ENCODE peak calls at places on chromosomes 11 and 22, in ten cellular contexts. K is A673; Z is HL-60; I is HTR-8/SVneo; X is activated naive CD8-positive, alpha-beta T cell treated with anti-CD3 and anti-CD28 coated beads for 36 hours; E is NCI-H146; S is AG10803; V is PC-3; D is IMR-90; G is skeletal muscle cell. P is an unnamed sample.

GRCh38 chr11:36469881-36470802 is 39.9 kb downstream of the TRAF6 start:
- DNase-seq in K (peak; percentile 54), Z (no peak), I (no peak), X (no peak), E (no peak), S (peak; percentile 52), V (peak; percentile 29), D (peak; percentile 74), G (peak; percentile 65), P (no peak)

GRCh38 chr11:44570411-44571155 is 5.1 kb downstream of the CD82 start:
- DNase-seq in K (no peak), Z (no peak), I (no peak), X (no peak), E (no peak), S (no peak), V (no peak), D (no peak), G (no peak), P (no peak)

GRCh38 chr11:45319077-45319476 is 32.9 kb upstream of the SYT13 start:
- DNase-seq in K (no peak), Z (no peak), I (no peak), X (no peak), E (no peak), S (no peak), V (no peak), D (no peak), G (no peak), P (no peak)

GRCh38 chr22:18156878-18157713 is 7.1 kb downstream of the USP18 start:
- DNase-seq in K (peak; percentile 83), Z (no peak), I (peak; percentile 89), X (peak; percentile 34), E (peak; percentile 55), S (peak; percentile 99), V (peak; percentile 86), D (peak; percentile 99), G (peak; percentile 96), P (peak; percentile 70)

GRCh38 chr11:93028959-93029536 is 59.6 kb downstream of the MTNR1B start:
- DNase-seq in K (no peak), Z (no peak), I (no peak), X (no peak), E (no peak), S (no peak), V (no peak), D (no peak), G (no peak), P (no peak)

GRCh38 chr11:16605440-16605970 is 132.9 kb upstream of the C11orf58 start:
- DNase-seq in K (peak; percentile 69), Z (no peak), I (no peak), X (no peak), E (no peak), S (no peak), V (no peak), D (peak; percentile 44), G (no peak), P (no peak)

GRCh38 chr11:109041876-109042275 is 377.0 kb downstream of the DDX10 start:
- DNase-seq in K (no peak), Z (no peak), I (no peak), X (no peak), E (no peak), S (no peak), V (no peak), D (peak; percentile 46), G (no peak), P (no peak)

GRCh38 chr11:43359432-43359818 is 705 bp downstream of the TTC17 start:
- DNase-seq in K (peak; percentile 65), Z (no peak), I (peak; percentile 25), X (peak; percentile 49), E (peak; percentile 52), S (peak; percentile 26), V (peak; percentile 23), D (peak; percentile 28), G (no peak), P (peak; percentile 33)

GRCh38 chr11:95984035-95984434 is 60.1 kb upstream of the MTMR2 start:
- DNase-seq in K (no peak), Z (no peak), I (no peak), X (no peak), E (no peak), S (no peak), V (no peak), D (no peak), G (no peak), P (no peak)

GRCh38 chr11:118258410-118258809 is 5.7 kb downstream of the MPZL2 start:
- DNase-seq in K (peak; percentile 39), Z (no peak), I (no peak), X (no peak), E (no peak), S (no peak), V (peak; percentile 50), D (no peak), G (no peak), P (no peak)

GRCh38 chr11:126352934-126353801 is 2.3 kb upstream of the ST3GAL4 start:
- DNase-seq in K (peak; percentile 47), Z (peak; percentile 83), I (no peak), X (no peak), E (no peak), S (peak; percentile 66), V (peak; percentile 88), D (peak; percentile 75), G (peak; percentile 44), P (no peak)

GRCh38 chr22:24969588-24970301 is 17.2 kb downstream of the KIAA1671 start:
- DNase-seq in K (no peak), Z (no peak), I (no peak), X (no peak), E (no peak), S (peak; percentile 54), V (peak; percentile 85), D (no peak), G (no peak), P (peak; percentile 45)

GRCh38 chr11:59011672-59012071 is 72.4 kb downstream of the GLYATL1 start:
- DNase-seq in K (peak; percentile 9), Z (no peak), I (no peak), X (no peak), E (no peak), S (no peak), V (no peak), D (no peak), G (no peak), P (no peak)

GRCh38 chr11:103433976-103434375 is 324.8 kb downstream of the DYNC2H1 start:
- DNase-seq in K (peak; percentile 4), Z (no peak), I (no peak), X (no peak), E (no peak), S (peak; percentile 5), V (peak; percentile 28), D (peak; percentile 40), G (no peak), P (no peak)

GRCh38 chr11:89182773-89183172 is 5.1 kb downstream of the TYR start:
- DNase-seq in K (no peak), Z (no peak), I (no peak), X (no peak), E (no peak), S (peak; percentile 62), V (no peak), D (peak; percentile 53), G (no peak), P (no peak)

GRCh38 chr11:2095198-2095520 is 44.0 kb downstream of the IGF2 start:
- DNase-seq in K (no peak), Z (no peak), I (no peak), X (no peak), E (no peak), S (no peak), V (no peak), D (no peak), G (no peak), P (peak; percentile 18)

GRCh38 chr11:110373061-110373702 is 56.6 kb upstream of the FDX1 start:
- DNase-seq in K (no peak), Z (peak; percentile 38), I (no peak), X (no peak), E (no peak), S (peak; percentile 66), V (peak; percentile 64), D (peak; percentile 60), G (no peak), P (no peak)

GRCh38 chr22:23325183-23325582 is 144.9 kb downstream of the BCR start:
- DNase-seq in K (no peak), Z (no peak), I (no peak), X (no peak), E (no peak), S (no peak), V (no peak), D (no peak), G (no peak), P (no peak)

GRCh38 chr11:68142028-68142412 is 20.8 kb upstream of the CHKA start:
- DNase-seq in K (no peak), Z (no peak), I (no peak), X (peak; percentile 75), E (no peak), S (no peak), V (peak; percentile 61), D (no peak), G (no peak), P (no peak)

GRCh38 chr11:130514316-130514715 is 65.9 kb downstream of the ADAMTS15 start:
- DNase-seq in K (no peak), Z (no peak), I (no peak), X (no peak), E (no peak), S (peak; percentile 81), V (peak; percentile 32), D (peak; percentile 77), G (peak; percentile 39), P (no peak)

GRCh38 chr11:68373810-68374501 is 61.6 kb downstream of the LRP5 start:
- DNase-seq in K (peak; percentile 61), Z (no peak), I (no peak), X (no peak), E (peak; percentile 23), S (peak; percentile 50), V (no peak), D (peak; percentile 15), G (peak; percentile 31), P (peak; percentile 55)

GRCh38 chr11:124791626-124792341 is 8.4 kb downstream of the MSANTD2 start:
- DNase-seq in K (no peak), Z (no peak), I (no peak), X (no peak), E (no peak), S (peak; percentile 18), V (peak; percentile 30), D (peak; percentile 44), G (no peak), P (no peak)

GRCh38 chr11:85316967-85317366 is 310.2 kb downstream of the DLG2 start:
- DNase-seq in K (no peak), Z (peak; percentile 41), I (no peak), X (no peak), E (peak; percentile 0), S (no peak), V (no peak), D (no peak), G (no peak), P (no peak)

GRCh38 chr11:86938900-86939880 is 16.0 kb downstream of the FZD4 start:
- DNase-seq in K (peak; percentile 90), Z (no peak), I (no peak), X (no peak), E (peak; percentile 3), S (peak; percentile 51), V (peak; percentile 83), D (peak; percentile 68), G (no peak), P (no peak)

GRCh38 chr11:23688835-23689234 is 808.0 kb upstream of the LUZP2 start:
- DNase-seq in K (peak; percentile 2), Z (no peak), I (peak; percentile 26), X (no peak), E (no peak), S (peak; percentile 5), V (peak; percentile 54), D (peak; percentile 70), G (peak; percentile 44), P (no peak)

GRCh38 chr11:65414776-65415498 is 7.7 kb upstream of the NEAT1 start:
- DNase-seq in K (no peak), Z (no peak), I (no peak), X (no peak), E (no peak), S (peak; percentile 79), V (no peak), D (peak; percentile 39), G (no peak), P (no peak)

GRCh38 chr22:29344137-29344536 is 28.6 kb upstream of the RASL10A start:
- DNase-seq in K (peak; percentile 39), Z (no peak), I (peak; percentile 83), X (no peak), E (peak; percentile 90), S (peak; percentile 95), V (peak; percentile 96), D (peak; percentile 79), G (peak; percentile 62), P (no peak)

GRCh38 chr11:459511-460220 is 9.6 kb downstream of the PTDSS2 start:
- DNase-seq in K (no peak), Z (no peak), I (no peak), X (no peak), E (no peak), S (no peak), V (no peak), D (no peak), G (no peak), P (no peak)